ENCODE peak calls at places on chromosomes 13 and 19, in four cellular contexts. R, H, L and Q are unnamed samples.

GRCh38 chr19:38304866-38305429 is 897 bp downstream of the C19orf33 start:
- DNase-seq in R (no peak), H (peak; percentile 94), L (no peak), Q (no peak)

GRCh38 chr13:38409771-38410170 is 60.1 kb downstream of the UFM1 start:
- DNase-seq in R (no peak), H (no peak), L (no peak), Q (no peak)

GRCh38 chr13:61350351-61350750 is 65.3 kb downstream of the PCDH20 start:
- DNase-seq in R (no peak), H (no peak), L (no peak), Q (no peak)

GRCh38 chr13:97344250-97345175 is 89.5 kb upstream of the RAP2A start:
- DNase-seq in R (peak; percentile 74), H (peak; percentile 63), L (peak; percentile 75), Q (peak; percentile 60)

GRCh38 chr19:17680235-17680722 is 7.9 kb downstream of the UNC13A start:
- DNase-seq in R (no peak), H (peak; percentile 26), L (peak; percentile 42), Q (peak; percentile 91)

GRCh38 chr13:24995225-24995804 is 100.6 kb upstream of the PABPC3 start:
- DNase-seq in R (peak; percentile 92), H (peak; percentile 53), L (peak; percentile 89), Q (no peak)

GRCh38 chr13:46164661-46165060 is 17.3 kb downstream of the LCP1 start:
- DNase-seq in R (no peak), H (no peak), L (no peak), Q (no peak)

GRCh38 chr13:50127726-50128291 is 112.6 kb downstream of the KCNRG start:
- DNase-seq in R (no peak), H (no peak), L (no peak), Q (no peak)

GRCh38 chr19:29273000-29273691 is 60.2 kb upstream of the UQCRFS1 start:
- DNase-seq in R (no peak), H (no peak), L (no peak), Q (no peak)

GRCh38 chr13:53112522-53112921 is 83.9 kb downstream of the OLFM4 start:
- DNase-seq in R (peak; percentile 97), H (no peak), L (no peak), Q (no peak)

GRCh38 chr19:19591133-19591825 is 27.2 kb downstream of the PBX4 start:
- DNase-seq in R (no peak), H (peak; percentile 35), L (peak; percentile 98), Q (peak; percentile 49)

GRCh38 chr13:48586591-48587103 is 53.8 kb upstream of the RCBTB2 start:
- DNase-seq in R (no peak), H (no peak), L (peak; percentile 24), Q (peak; percentile 73)

GRCh38 chr13:101309014-101309619 is 107.2 kb downstream of the NALCN start:
- DNase-seq in R (no peak), H (no peak), L (peak; percentile 59), Q (no peak)

GRCh38 chr19:543912-544608 is at the start of gene GZMM:
- DNase-seq in R (peak; percentile 72), H (peak; percentile 32), L (no peak), Q (no peak)

GRCh38 chr13:35475960-35476943 is at the start of gene MAB21L1:
- DNase-seq in R (peak; percentile 67), H (peak; percentile 9), L (peak; percentile 52), Q (peak; percentile 75)

GRCh38 chr13:68976287-68976686 is 1131.3 kb upstream of the ATXN8OS start:
- DNase-seq in R (no peak), H (no peak), L (no peak), Q (no peak)

GRCh38 chr19:44607049-44607448 is 6.3 kb upstream of the IGSF23 start:
- DNase-seq in R (no peak), H (no peak), L (peak; percentile 69), Q (no peak)

GRCh38 chr19:10751109-10751972 is 33.5 kb downstream of the DNM2 start:
- DNase-seq in R (no peak), H (peak; percentile 77), L (no peak), Q (no peak)

GRCh38 chr19:5494780-5495179 is 39.6 kb downstream of the ZNRF4 start:
- DNase-seq in R (no peak), H (no peak), L (no peak), Q (no peak)

GRCh38 chr19:33497151-33497777 is 24.3 kb downstream of the PEPD start:
- DNase-seq in R (no peak), H (no peak), L (no peak), Q (peak; percentile 33)

GRCh38 chr19:9251236-9251635 is 506 bp downstream of the OR7E24 start:
- DNase-seq in R (no peak), H (no peak), L (no peak), Q (no peak)

GRCh38 chr19:55487884-55488687 is at the start of gene SSC5D:
- DNase-seq in R (peak; percentile 50), H (no peak), L (peak; percentile 71), Q (peak; percentile 71)

GRCh38 chr19:55486971-55487883 is 1.0 kb upstream of the SSC5D start:
- DNase-seq in R (peak; percentile 60), H (peak; percentile 60), L (peak; percentile 98), Q (peak; percentile 93)

GRCh38 chr19:55490478-55491436 is 2.5 kb downstream of the SSC5D start:
- DNase-seq in R (no peak), H (no peak), L (no peak), Q (no peak)

GRCh38 chr19:55489711-55490477 is 1.7 kb downstream of the SSC5D start:
- DNase-seq in R (no peak), H (no peak), L (no peak), Q (no peak)

DNA sequence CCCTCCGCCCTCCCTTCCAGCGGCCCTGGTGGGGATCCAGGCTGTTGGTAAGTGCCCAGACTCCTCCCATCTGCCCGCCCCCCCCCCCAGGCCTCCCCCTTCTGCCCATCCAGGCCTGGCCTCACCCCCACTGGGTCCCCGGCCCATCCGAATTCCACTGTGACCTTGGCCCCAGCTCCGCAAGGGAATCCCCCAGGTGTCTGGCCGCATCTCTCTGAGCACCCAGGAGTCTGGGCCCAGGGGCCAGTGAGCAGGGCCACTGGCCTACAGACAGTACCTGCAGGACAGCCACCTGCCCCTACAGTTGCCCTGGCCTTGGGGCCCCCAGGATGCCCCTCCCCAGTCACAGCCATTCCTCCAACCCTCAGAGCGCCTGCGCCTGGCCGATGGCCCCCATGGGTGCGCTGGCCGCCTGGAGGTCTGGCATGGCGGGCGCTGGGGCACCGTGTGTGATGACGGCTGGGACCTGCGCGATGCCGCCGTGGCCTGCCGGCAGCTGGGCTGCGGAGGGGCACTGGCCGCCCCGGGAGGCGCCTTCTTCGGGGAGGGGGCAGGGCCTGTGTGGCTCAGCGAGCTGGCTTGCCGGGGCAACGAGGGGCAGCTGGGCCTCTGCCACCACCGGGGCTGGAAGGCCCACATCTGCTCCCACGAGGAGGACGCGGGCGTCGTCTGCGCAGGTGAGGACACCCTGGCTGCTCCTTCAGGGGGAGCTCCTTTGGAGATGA is 912 bp downstream of the SSC5D start:
- DNase-seq in R (no peak), H (no peak), L (peak; percentile 19), Q (no peak)
- H3K27me3 ChIP-seq in R (no peaks in the 10 kb centered on the region), H (peaks cover 28% of the 10 kb centered on the region), L (no peaks in the 10 kb centered on the region), Q (no peaks in the 10 kb centered on the region)

GRCh38 chr19:1774999-1775772 is 21.9 kb downstream of the ONECUT3 start:
- DNase-seq in R (peak; percentile 88), H (no peak), L (no peak), Q (no peak)

GRCh38 chr19:1775951-1776605 is 22.8 kb downstream of the ONECUT3 start:
- DNase-seq in R (no peak), H (no peak), L (no peak), Q (no peak)

GRCh38 chr19:1776606-1777147 is 23.4 kb downstream of the ONECUT3 start:
- DNase-seq in R (no peak), H (no peak), L (no peak), Q (no peak)

GRCh38 chr19:1770866-1771576 is 17.7 kb downstream of the ONECUT3 start:
- DNase-seq in R (no peak), H (no peak), L (no peak), Q (no peak)

DNA sequence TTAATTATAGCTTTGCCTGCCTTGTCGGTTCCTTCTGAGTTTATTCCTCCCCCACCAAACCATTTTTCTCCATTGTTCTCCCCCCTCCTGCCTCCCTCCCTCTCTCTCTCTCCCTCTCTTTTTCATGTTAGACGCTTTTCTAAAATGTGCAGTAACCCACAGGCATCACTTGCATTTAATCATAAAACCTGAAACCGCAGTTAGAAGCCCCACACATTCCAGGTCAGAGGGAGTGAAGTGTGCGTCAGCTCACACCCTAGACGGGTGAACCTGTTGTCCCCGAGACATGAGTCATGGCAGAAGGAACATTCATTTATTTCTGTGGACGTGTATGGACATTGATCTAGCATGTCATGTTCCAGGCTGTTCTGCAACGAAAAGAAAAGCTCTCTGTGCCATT is 19.9 kb downstream of the ONECUT3 start:
- DNase-seq in R (no peak), H (no peak), L (no peak), Q (no peak)
- H3K27me3 ChIP-seq in R (no peaks in the 10 kb centered on the region), H (peaks cover 98% of the 10 kb centered on the region), L (peaks cover 21% of the 10 kb centered on the region), Q (peaks cover 2% of the 10 kb centered on the region)

DNA sequence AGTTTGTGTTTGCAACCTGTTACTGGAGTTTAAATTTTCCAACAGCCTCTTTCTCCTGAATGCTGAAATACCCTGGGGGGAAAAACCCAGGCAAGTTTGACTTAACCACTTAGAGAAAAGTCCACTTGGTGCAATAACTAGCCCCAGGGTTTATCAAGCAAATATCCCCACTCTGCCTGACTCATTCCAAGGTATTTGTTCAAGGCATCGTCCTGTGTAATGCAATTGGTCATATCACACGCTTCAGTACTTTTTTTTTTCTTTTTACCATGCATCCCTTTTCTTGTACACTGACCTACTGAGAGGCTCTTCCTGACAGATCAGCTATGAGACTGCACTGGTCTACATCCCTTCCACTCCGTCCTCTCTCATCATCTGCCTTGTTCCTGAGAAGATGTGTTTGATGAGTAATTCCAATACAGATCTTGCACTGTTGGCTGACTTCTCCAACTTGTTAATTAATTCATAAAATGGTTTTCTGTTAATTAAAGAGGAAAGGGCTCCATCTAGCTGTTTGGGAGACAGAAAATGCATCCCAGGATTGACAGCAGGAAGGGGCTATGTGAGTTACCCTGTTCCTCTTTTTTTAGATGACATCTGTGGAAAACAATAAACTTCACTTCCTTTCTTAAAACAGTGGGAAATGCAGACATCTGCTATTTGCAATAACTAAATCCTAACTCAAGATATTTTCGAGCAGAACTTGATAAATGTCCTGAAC is 212.6 kb upstream of the IRS2 start:
- DNase-seq in R (no peak), H (no peak), L (peak; percentile 63), Q (no peak)
- H3K27me3 ChIP-seq in R (no peaks in the 10 kb centered on the region), H (no peaks in the 10 kb centered on the region), L (no peaks in the 10 kb centered on the region), Q (no peaks in the 10 kb centered on the region)

GRCh38 chr19:4213116-4213515 is 16.2 kb upstream of the EBI3 start:
- DNase-seq in R (no peak), H (no peak), L (no peak), Q (no peak)

GRCh38 chr19:4206818-4207484 is 22.4 kb upstream of the EBI3 start:
- DNase-seq in R (peak; percentile 72), H (no peak), L (peak; percentile 44), Q (no peak)

GRCh38 chr19:4208385-4209094 is 20.8 kb upstream of the EBI3 start:
- DNase-seq in R (peak; percentile 55), H (peak; percentile 40), L (no peak), Q (no peak)

GRCh38 chr19:4215807-4216206 is 13.5 kb upstream of the EBI3 start:
- DNase-seq in R (no peak), H (no peak), L (no peak), Q (no peak)

DNA sequence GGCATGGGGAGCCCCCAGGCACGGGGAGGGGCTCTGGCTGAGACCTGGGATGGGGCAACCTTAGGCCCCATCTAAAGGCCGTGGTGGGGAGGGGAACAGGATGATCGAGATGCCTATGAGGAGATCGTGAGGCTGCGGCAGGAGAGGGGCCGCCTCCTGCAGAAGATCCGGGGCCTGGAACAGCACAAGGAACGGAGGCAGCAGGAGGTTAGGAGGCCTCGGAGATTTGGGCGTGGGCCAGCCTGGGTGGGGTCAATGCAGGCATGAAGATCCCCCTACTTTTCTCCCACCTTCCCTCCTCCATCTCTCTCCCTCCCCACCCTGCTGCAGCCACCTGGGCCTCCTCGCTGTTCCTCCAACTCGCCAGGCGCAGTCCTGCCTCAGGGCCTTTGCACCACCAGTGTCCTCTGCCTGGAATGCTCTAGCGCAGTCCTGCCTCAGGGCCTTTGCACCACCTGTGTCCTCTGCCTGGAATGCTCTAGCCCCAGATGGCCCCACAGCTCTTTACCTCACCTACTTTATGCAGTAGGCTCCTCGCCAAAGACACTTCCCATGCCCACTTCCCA is 19.1 kb upstream of the EBI3 start:
- DNase-seq in R (no peak), H (no peak), L (no peak), Q (no peak)
- H3K27me3 ChIP-seq in R (no peaks in the 10 kb centered on the region), H (peaks cover 17% of the 10 kb centered on the region), L (no peaks in the 10 kb centered on the region), Q (no peaks in the 10 kb centered on the region)